ENCODE peak calls at places on chromosomes 13 and 19, in five cellular contexts. P, T, A, L and X are unnamed samples.

GRCh38 chr13:19153782-19154450 is 27.7 kb downstream of the TUBA3C start:
- DNase-seq in P (no peak), T (no peak), A (no peak), L (no peak), X (no peak)

GRCh38 chr19:46913852-46914430 is 53.1 kb downstream of the ARHGAP35 start:
- DNase-seq in P (no peak), T (no peak), A (peak; percentile 49), L (no peak), X (no peak)

GRCh38 chr19:7742991-7743390 is 4.3 kb downstream of the CD209 start:
- DNase-seq in P (no peak), T (no peak), A (no peak), L (no peak), X (no peak)

GRCh38 chr19:12205296-12205695 is 42.4 kb downstream of the ZNF136 start:
- DNase-seq in P (no peak), T (no peak), A (no peak), L (no peak), X (no peak)

GRCh38 chr13:60623131-60623530 is 226.1 kb downstream of the TDRD3 start:
- DNase-seq in P (no peak), T (no peak), A (no peak), L (no peak), X (no peak)

GRCh38 chr19:46015961-46016425 is 6.9 kb downstream of the PGLYRP1 start:
- DNase-seq in P (no peak), T (peak; percentile 44), A (no peak), L (no peak), X (no peak)

GRCh38 chr13:101915755-101916107 is 463.3 kb downstream of the ITGBL1 start:
- DNase-seq in P (no peak), T (no peak), A (no peak), L (no peak), X (no peak)

GRCh38 chr13:26342898-26343297 is 89.0 kb downstream of the CDK8 start:
- DNase-seq in P (no peak), T (no peak), A (no peak), L (no peak), X (no peak)

GRCh38 chr19:29260477-29261317 is 47.7 kb upstream of the UQCRFS1 start:
- DNase-seq in P (no peak), T (no peak), A (peak; percentile 4), L (no peak), X (no peak)

GRCh38 chr19:36797786-36798108 is 25.1 kb upstream of the ZNF850 start:
- DNase-seq in P (no peak), T (no peak), A (no peak), L (no peak), X (no peak)

GRCh38 chr13:40315416-40316064 is 350.9 kb downstream of the FOXO1 start:
- DNase-seq in P (no peak), T (peak; percentile 50), A (no peak), L (no peak), X (no peak)

GRCh38 chr13:37289212-37289935 is 183.9 kb upstream of the CSNK1A1L start:
- DNase-seq in P (no peak), T (no peak), A (no peak), L (peak; percentile 56), X (no peak)

GRCh38 chr13:90498096-90498495 is 849.4 kb upstream of the MIR17HG start:
- DNase-seq in P (no peak), T (no peak), A (no peak), L (no peak), X (no peak)

GRCh38 chr19:55368701-55369563 is 1.3 kb downstream of the IL11 start:
- DNase-seq in P (no peak), T (peak; percentile 51), A (peak; percentile 49), L (no peak), X (no peak)

GRCh38 chr13:110027470-110028240 is 241.3 kb upstream of the IRS2 start:
- DNase-seq in P (no peak), T (no peak), A (no peak), L (no peak), X (no peak)

GRCh38 chr19:12293771-12294307 is 844 bp downstream of the ZNF44 start:
- DNase-seq in P (peak; percentile 44), T (peak; percentile 75), A (peak; percentile 46), L (peak; percentile 92), X (no peak)

GRCh38 chr13:52156724-52157251 is 2.6 kb downstream of the NEK3 start:
- DNase-seq in P (no peak), T (no peak), A (peak; percentile 36), L (no peak), X (no peak)

GRCh38 chr13:27770809-27771208 is 21.5 kb upstream of the GSX1 start:
- DNase-seq in P (no peak), T (no peak), A (peak; percentile 13), L (no peak), X (no peak)

GRCh38 chr19:36916991-36917390 is 859 bp downstream of the ZNF568 start:
- DNase-seq in P (no peak), T (no peak), A (peak; percentile 33), L (no peak), X (no peak)

GRCh38 chr19:7505682-7506384 is 10.1 kb upstream of the ZNF358 start:
- DNase-seq in P (no peak), T (peak; percentile 72), A (no peak), L (no peak), X (peak; percentile 57)

GRCh38 chr13:50911051-50911690 is 1.6 kb downstream of the RNASEH2B start:
- DNase-seq in P (no peak), T (no peak), A (no peak), L (no peak), X (no peak)

GRCh38 chr13:111262715-111263114 is 57.7 kb upstream of the TEX29 start:
- DNase-seq in P (no peak), T (no peak), A (no peak), L (no peak), X (no peak)

GRCh38 chr19:7811989-7812388 is 18.0 kb upstream of the EVI5L start:
- DNase-seq in P (no peak), T (no peak), A (peak; percentile 28), L (no peak), X (no peak)

GRCh38 chr13:42577538-42577937 is 3.6 kb downstream of the TNFSF11 start:
- DNase-seq in P (no peak), T (no peak), A (no peak), L (no peak), X (no peak)

GRCh38 chr19:54464044-54464623 is 556 bp upstream of the LENG9 start:
- DNase-seq in P (peak; percentile 72), T (peak; percentile 92), A (peak; percentile 49), L (peak; percentile 99), X (no peak)

GRCh38 chr13:19794552-19795143 is 11.9 kb upstream of the PSPC1 start:
- DNase-seq in P (no peak), T (no peak), A (no peak), L (no peak), X (no peak)

GRCh38 chr19:16899566-16900075 is 10.8 kb downstream of the F2RL3 start:
- DNase-seq in P (no peak), T (peak; percentile 70), A (no peak), L (peak; percentile 46), X (no peak)

GRCh38 chr13:60583911-60584753 is 187.1 kb downstream of the TDRD3 start:
- DNase-seq in P (peak; percentile 63), T (no peak), A (peak; percentile 73), L (no peak), X (no peak)

GRCh38 chr13:91313103-91313502 is 34.4 kb upstream of the MIR17HG start:
- DNase-seq in P (peak; percentile 22), T (no peak), A (peak; percentile 1), L (no peak), X (no peak)

GRCh38 chr19:38370299-38370698 is 4.1 kb upstream of the PSMD8 start:
- DNase-seq in P (no peak), T (no peak), A (no peak), L (no peak), X (no peak)

GRCh38 chr19:47275866-47276461 is 1.3 kb downstream of the INAFM1 start:
- DNase-seq in P (peak; percentile 47), T (peak; percentile 71), A (peak; percentile 57), L (no peak), X (no peak)

GRCh38 chr13:36848228-36848982 is 29.4 kb downstream of the RFXAP start:
- DNase-seq in P (no peak), T (no peak), A (peak; percentile 19), L (no peak), X (no peak)

GRCh38 chr19:39145180-39145953 is 19.8 kb downstream of the PAK4 start:
- DNase-seq in P (no peak), T (no peak), A (no peak), L (no peak), X (peak; percentile 71)

GRCh38 chr19:45076029-45076850 is at the start of gene ZNF296:
- DNase-seq in P (peak; percentile 30), T (peak; percentile 82), A (no peak), L (peak; percentile 94), X (no peak)

GRCh38 chr19:40284501-40285352 is at the start of gene AKT2:
- DNase-seq in P (peak; percentile 18), T (peak; percentile 75), A (peak; percentile 47), L (no peak), X (no peak)

GRCh38 chr19:5172859-5173577 is 167.6 kb downstream of the PTPRS start:
- DNase-seq in P (no peak), T (peak; percentile 70), A (peak; percentile 98), L (no peak), X (no peak)

GRCh38 chr19:1073063-1073955 is 6.3 kb downstream of the ARHGAP45 start:
- DNase-seq in P (no peak), T (no peak), A (no peak), L (no peak), X (no peak)
- H3K27ac ChIP-seq in P (no peak overlapping the region), T (no peak overlapping the region), A (no peak overlapping the region), L (no peak overlapping the region), X (no peak overlapping the region)

GRCh38 chr13:114303700-114304327 is 10.5 kb upstream of the CHAMP1 start:
- DNase-seq in P (no peak), T (no peak), A (no peak), L (no peak), X (no peak)
- H3K27ac ChIP-seq in P (no peak overlapping the region), T (no peak overlapping the region), A (no peak overlapping the region), L (peak overlapping the region; percentile 51), X (no peak overlapping the region)

DNA sequence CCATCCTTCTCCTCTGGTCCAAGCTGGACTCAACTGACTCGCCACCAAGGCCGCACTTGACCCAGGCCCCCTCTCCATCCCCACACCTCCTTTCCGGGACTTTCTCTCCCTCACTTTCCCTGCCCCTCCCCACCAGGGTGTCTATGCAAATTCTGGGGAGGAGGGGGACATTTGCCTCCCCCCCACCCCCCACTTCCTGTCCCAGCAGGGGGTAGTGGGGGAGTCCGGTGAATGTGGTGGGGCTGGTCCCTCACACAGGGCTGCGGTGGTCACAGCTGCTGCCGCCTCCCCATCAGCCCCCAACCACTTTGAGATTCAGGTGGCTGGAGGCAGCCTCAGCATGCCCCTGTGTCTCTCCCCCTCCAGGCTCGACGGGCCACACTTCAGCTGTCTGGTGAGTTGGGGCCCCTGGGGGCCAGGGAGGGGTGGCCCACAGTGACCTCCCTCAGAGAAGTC is 870 bp downstream of the SPIB start:
- DNase-seq in P (no peak), T (no peak), A (no peak), L (no peak), X (no peak)
- H3K27ac ChIP-seq in P (no peak overlapping the region), T (no peak overlapping the region), A (no peak overlapping the region), L (no peak overlapping the region), X (no peak overlapping the region)

GRCh38 chr13:106967391-106967790 is 399.5 kb upstream of the ARGLU1 start:
- DNase-seq in P (no peak), T (no peak), A (no peak), L (no peak), X (no peak)
- H3K27ac ChIP-seq in P (no peak overlapping the region), T (no peak overlapping the region), A (no peak overlapping the region), L (no peak overlapping the region), X (no peak overlapping the region)

GRCh38 chr19:3691726-3692125 is 8.5 kb downstream of the PIP5K1C start:
- DNase-seq in P (no peak), T (no peak), A (no peak), L (no peak), X (no peak)
- H3K27ac ChIP-seq in P (no peak overlapping the region), T (no peak overlapping the region), A (no peak overlapping the region), L (no peak overlapping the region), X (no peak overlapping the region)

GRCh38 chr19:49157445-49158224 is at the start of gene TRPM4:
- DNase-seq in P (peak; percentile 85), T (peak; percentile 95), A (peak; percentile 61), L (peak; percentile 96), X (peak; percentile 34)
- H3K27ac ChIP-seq in P (peak within 1 kb of the TSS; percentile 61), T (peak within 1 kb of the TSS; percentile 61), A (peak within 1 kb of the TSS; percentile 64), L (peak within 1 kb of the TSS; percentile 97), X (peak within 1 kb of the TSS; percentile 46)